ENCODE peak calls at places on chromosomes 3 and 15, in six cellular contexts. One of them, this sample, is unnamed.

GRCh38 chr3:169748670-169749069 is 16.2 kb downstream of the TERC start:
- DNase-seq in SK-N-SH: no peak
- DNase-seq in K562: no peak
- DNase-seq in H1: no peak
- DNase-seq in GM12878: no peak
- DNase-seq in HL-60: no peak
- DNase-seq in this sample: peak; percentile 33

GRCh38 chr3:123352134-123352554 is 96.7 kb downstream of the ADCY5 start:
- DNase-seq in SK-N-SH: no peak
- DNase-seq in K562: no peak
- DNase-seq in H1: no peak
- DNase-seq in GM12878: no peak
- DNase-seq in HL-60: no peak
- DNase-seq in this sample: no peak

GRCh38 chr3:71175722-71176365 is 407.7 kb downstream of the FOXP1 start:
- DNase-seq in SK-N-SH: no peak
- DNase-seq in K562: no peak
- DNase-seq in H1: no peak
- DNase-seq in GM12878: no peak
- DNase-seq in HL-60: no peak
- DNase-seq in this sample: no peak

GRCh38 chr3:188353409-188353808 is 199.5 kb downstream of the LPP start:
- DNase-seq in SK-N-SH: no peak
- DNase-seq in K562: no peak
- DNase-seq in H1: no peak
- DNase-seq in GM12878: no peak
- DNase-seq in HL-60: no peak
- DNase-seq in this sample: no peak

GRCh38 chr15:77654975-77655374 is 22.3 kb upstream of the LINGO1 start:
- DNase-seq in SK-N-SH: peak; percentile 54
- DNase-seq in K562: peak; percentile 74
- DNase-seq in H1: peak; percentile 71
- DNase-seq in GM12878: no peak
- DNase-seq in HL-60: peak; percentile 8
- DNase-seq in this sample: peak; percentile 45

GRCh38 chr3:115498898-115499297 is 124.4 kb upstream of the GAP43 start:
- DNase-seq in SK-N-SH: no peak
- DNase-seq in K562: no peak
- DNase-seq in H1: no peak
- DNase-seq in GM12878: no peak
- DNase-seq in HL-60: no peak
- DNase-seq in this sample: no peak

GRCh38 chr15:56919708-56920637 is 1.5 kb downstream of the TCF12 start:
- DNase-seq in SK-N-SH: no peak
- DNase-seq in K562: peak; percentile 50
- DNase-seq in H1: peak; percentile 60
- DNase-seq in GM12878: no peak
- DNase-seq in HL-60: no peak
- DNase-seq in this sample: peak; percentile 18

GRCh38 chr15:62828364-62828763 is 214.2 kb upstream of the TPM1 start:
- DNase-seq in SK-N-SH: no peak
- DNase-seq in K562: no peak
- DNase-seq in H1: no peak
- DNase-seq in GM12878: no peak
- DNase-seq in HL-60: no peak
- DNase-seq in this sample: peak; percentile 60

GRCh38 chr3:67648701-67649100 is 5.7 kb downstream of the SUCLG2 start:
- DNase-seq in SK-N-SH: no peak
- DNase-seq in K562: no peak
- DNase-seq in H1: no peak
- DNase-seq in GM12878: no peak
- DNase-seq in HL-60: no peak
- DNase-seq in this sample: no peak

GRCh38 chr3:151837057-151837456 is 23.1 kb downstream of the AADAC start:
- DNase-seq in SK-N-SH: no peak
- DNase-seq in K562: peak; percentile 72
- DNase-seq in H1: no peak
- DNase-seq in GM12878: no peak
- DNase-seq in HL-60: peak; percentile 78
- DNase-seq in this sample: no peak

GRCh38 chr3:151841801-151842200 is 27.9 kb downstream of the AADAC start:
- DNase-seq in SK-N-SH: no peak
- DNase-seq in K562: no peak
- DNase-seq in H1: no peak
- DNase-seq in GM12878: no peak
- DNase-seq in HL-60: no peak
- DNase-seq in this sample: no peak

GRCh38 chr3:151839313-151839631 is 25.4 kb downstream of the AADAC start:
- DNase-seq in SK-N-SH: no peak
- DNase-seq in K562: no peak
- DNase-seq in H1: no peak
- DNase-seq in GM12878: no peak
- DNase-seq in HL-60: no peak
- DNase-seq in this sample: no peak

GRCh38 chr3:151835751-151836550 is 22.0 kb downstream of the AADAC start:
- DNase-seq in SK-N-SH: no peak
- DNase-seq in K562: no peak
- DNase-seq in H1: no peak
- DNase-seq in GM12878: no peak
- DNase-seq in HL-60: no peak
- DNase-seq in this sample: no peak

DNA sequence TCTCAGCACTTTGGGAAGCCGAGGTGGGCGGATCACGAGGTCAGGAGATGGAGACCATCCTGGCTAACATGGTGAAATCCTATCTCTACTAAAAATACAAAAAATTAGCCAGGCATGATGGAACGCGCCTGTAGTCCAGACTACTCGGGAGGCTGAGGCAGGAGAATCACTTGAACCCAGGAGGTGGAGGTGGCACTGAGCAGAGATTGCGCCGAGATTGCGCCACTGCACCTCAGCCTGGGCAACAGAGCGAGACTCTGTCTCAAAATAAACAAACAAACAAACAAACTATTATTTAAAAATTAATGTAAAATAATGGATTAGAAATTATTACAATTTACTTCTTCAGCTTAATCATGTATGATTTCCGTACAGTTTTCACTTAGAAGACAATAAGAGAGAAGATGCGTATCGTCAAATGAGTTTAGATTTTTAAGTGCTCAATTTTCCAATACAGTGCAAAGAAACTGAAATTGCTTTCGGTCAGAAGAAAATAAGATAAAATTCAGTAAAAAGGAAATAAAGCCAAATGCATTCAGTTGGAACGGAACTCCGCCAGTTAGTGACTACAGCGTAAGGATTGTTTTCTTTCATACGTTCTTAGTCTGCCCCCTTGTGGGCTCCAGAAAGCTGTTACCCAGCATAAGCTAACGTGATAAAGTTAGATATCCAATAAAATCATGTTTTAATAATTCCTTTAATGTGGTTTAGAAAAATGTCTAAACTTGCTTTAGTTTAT is 24.8 kb downstream of the AADAC start:
- DNase-seq in SK-N-SH: peak; percentile 31
- DNase-seq in K562: peak; percentile 43
- DNase-seq in H1: no peak
- DNase-seq in GM12878: peak; percentile 2
- DNase-seq in HL-60: peak; percentile 24
- DNase-seq in this sample: peak; percentile 77
- TF ChIP-seq GABPA in SK-N-SH: no peak
- TF ChIP-seq GABPA in K562: no peak
- TF ChIP-seq GABPA in H1: no peak
- TF ChIP-seq GABPA in GM12878: no peak
- TF ChIP-seq GABPA in HL-60: no peak
- TF ChIP-seq GABPA in this sample: no peak

GRCh38 chr3:130276203-130276803 is 69.2 kb upstream of the COL6A5 start:
- DNase-seq in SK-N-SH: peak; percentile 65
- DNase-seq in K562: peak; percentile 64
- DNase-seq in H1: no peak
- DNase-seq in GM12878: no peak
- DNase-seq in HL-60: peak; percentile 1
- DNase-seq in this sample: peak; percentile 24
- TF ChIP-seq GABPA in SK-N-SH: no peak
- TF ChIP-seq GABPA in K562: no peak
- TF ChIP-seq GABPA in H1: no peak
- TF ChIP-seq GABPA in GM12878: no peak
- TF ChIP-seq GABPA in HL-60: no peak
- TF ChIP-seq GABPA in this sample: no peak

GRCh38 chr15:60774829-60775228 is 295.9 kb upstream of the ICE2 start:
- DNase-seq in SK-N-SH: no peak
- DNase-seq in K562: no peak
- DNase-seq in H1: no peak
- DNase-seq in GM12878: no peak
- DNase-seq in HL-60: no peak
- DNase-seq in this sample: no peak
- TF ChIP-seq GABPA in SK-N-SH: no peak
- TF ChIP-seq GABPA in K562: no peak
- TF ChIP-seq GABPA in H1: no peak
- TF ChIP-seq GABPA in GM12878: no peak
- TF ChIP-seq GABPA in HL-60: no peak
- TF ChIP-seq GABPA in this sample: no peak

DNA sequence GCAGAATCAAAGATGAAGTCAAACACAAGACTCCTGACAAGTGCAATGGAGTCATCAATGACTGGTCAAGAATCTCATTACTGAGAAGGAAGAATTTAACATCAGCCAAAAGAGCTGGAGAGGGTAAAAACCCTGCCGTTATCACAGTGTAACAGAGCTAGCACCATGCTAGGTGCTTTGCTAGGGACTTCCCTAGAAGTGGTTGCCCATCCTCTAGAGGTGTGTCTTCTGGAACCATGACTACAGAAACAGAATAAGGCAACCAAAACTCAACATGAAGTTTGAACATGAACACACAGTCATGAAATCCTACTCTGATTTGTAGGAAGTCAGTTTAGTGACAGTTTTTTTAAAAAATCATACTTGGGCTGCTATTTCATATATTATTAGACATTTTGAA is 9.5 kb downstream of the ACAD11 start:
- DNase-seq in SK-N-SH: no peak
- DNase-seq in K562: no peak
- DNase-seq in H1: no peak
- DNase-seq in GM12878: no peak
- DNase-seq in HL-60: no peak
- DNase-seq in this sample: no peak
- TF ChIP-seq GABPA in SK-N-SH: no peak
- TF ChIP-seq GABPA in K562: no peak
- TF ChIP-seq GABPA in H1: no peak
- TF ChIP-seq GABPA in GM12878: no peak
- TF ChIP-seq GABPA in HL-60: no peak
- TF ChIP-seq GABPA in this sample: no peak

GRCh38 chr3:167843483-167843882 is 108.0 kb downstream of the SERPINI1 start:
- DNase-seq in SK-N-SH: no peak
- DNase-seq in K562: no peak
- DNase-seq in H1: no peak
- DNase-seq in GM12878: no peak
- DNase-seq in HL-60: no peak
- DNase-seq in this sample: no peak

GRCh38 chr3:167835953-167836352 is 100.4 kb downstream of the SERPINI1 start:
- DNase-seq in SK-N-SH: no peak
- DNase-seq in K562: no peak
- DNase-seq in H1: no peak
- DNase-seq in GM12878: no peak
- DNase-seq in HL-60: no peak
- DNase-seq in this sample: no peak

GRCh38 chr3:167840247-167840646 is 104.7 kb downstream of the SERPINI1 start:
- DNase-seq in SK-N-SH: no peak
- DNase-seq in K562: no peak
- DNase-seq in H1: no peak
- DNase-seq in GM12878: no peak
- DNase-seq in HL-60: no peak
- DNase-seq in this sample: no peak

GRCh38 chr3:167837430-167837829 is 101.9 kb downstream of the SERPINI1 start:
- DNase-seq in SK-N-SH: no peak
- DNase-seq in K562: no peak
- DNase-seq in H1: no peak
- DNase-seq in GM12878: no peak
- DNase-seq in HL-60: no peak
- DNase-seq in this sample: no peak

GRCh38 chr3:167839460-167839859 is 103.9 kb downstream of the SERPINI1 start:
- DNase-seq in SK-N-SH: no peak
- DNase-seq in K562: no peak
- DNase-seq in H1: no peak
- DNase-seq in GM12878: no peak
- DNase-seq in HL-60: no peak
- DNase-seq in this sample: no peak
- TF ChIP-seq GABPA in SK-N-SH: no peak
- TF ChIP-seq GABPA in K562: no peak
- TF ChIP-seq GABPA in H1: no peak
- TF ChIP-seq GABPA in GM12878: no peak
- TF ChIP-seq GABPA in HL-60: no peak
- TF ChIP-seq GABPA in this sample: no peak

GRCh38 chr15:36658905-36659304 is 79.5 kb downstream of the CDIN1 start:
- DNase-seq in SK-N-SH: no peak
- DNase-seq in K562: no peak
- DNase-seq in H1: no peak
- DNase-seq in GM12878: no peak
- DNase-seq in HL-60: no peak
- DNase-seq in this sample: no peak
- TF ChIP-seq GABPA in SK-N-SH: no peak
- TF ChIP-seq GABPA in K562: no peak
- TF ChIP-seq GABPA in H1: no peak
- TF ChIP-seq GABPA in GM12878: no peak
- TF ChIP-seq GABPA in HL-60: no peak
- TF ChIP-seq GABPA in this sample: no peak

GRCh38 chr3:72336821-72337479 is 511.3 kb downstream of the SHQ1 start:
- DNase-seq in SK-N-SH: peak; percentile 70
- DNase-seq in K562: peak; percentile 71
- DNase-seq in H1: peak; percentile 70
- DNase-seq in GM12878: no peak
- DNase-seq in HL-60: no peak
- DNase-seq in this sample: no peak
- TF ChIP-seq GABPA in SK-N-SH: no peak
- TF ChIP-seq GABPA in K562: peak; percentile 61
- TF ChIP-seq GABPA in H1: no peak
- TF ChIP-seq GABPA in GM12878: no peak
- TF ChIP-seq GABPA in HL-60: no peak
- TF ChIP-seq GABPA in this sample: no peak